ENCODE peak calls at places on chromosomes 12 and 14, in eight cellular contexts. One of them, this sample, is unnamed.

GRCh38 chr12:67424784-67425183 is 155.6 kb downstream of the CAND1 start:
- DNase-seq in Peyer's patch: peak
- DNase-seq in ovary: no peak
- DNase-seq in DND-41: no peak
- DNase-seq in nephron progenitor cell: no peak
- DNase-seq in GM12864: no peak
- DNase-seq in RWPE2: no peak
- DNase-seq in HFFc6: no peak
- DNase-seq in this sample: no peak

GRCh38 chr14:73896521-73896920 is 9.9 kb downstream of the ZNF410 start:
- DNase-seq in Peyer's patch: no peak
- DNase-seq in ovary: no peak
- DNase-seq in DND-41: no peak
- DNase-seq in nephron progenitor cell: no peak
- DNase-seq in GM12864: no peak
- DNase-seq in RWPE2: no peak
- DNase-seq in HFFc6: no peak
- DNase-seq in this sample: no peak

GRCh38 chr14:97046991-97047390 is 249.8 kb downstream of the VRK1 start:
- DNase-seq in Peyer's patch: no peak
- DNase-seq in ovary: no peak
- DNase-seq in DND-41: no peak
- DNase-seq in nephron progenitor cell: no peak
- DNase-seq in GM12864: no peak
- DNase-seq in RWPE2: no peak
- DNase-seq in HFFc6: no peak
- DNase-seq in this sample: no peak

GRCh38 chr12:123983822-123984485 is 10.9 kb downstream of the ZNF664 start:
- DNase-seq in Peyer's patch: peak
- DNase-seq in ovary: peak
- DNase-seq in DND-41: peak
- DNase-seq in nephron progenitor cell: peak
- DNase-seq in GM12864: no peak
- DNase-seq in RWPE2: no peak
- DNase-seq in HFFc6: peak
- DNase-seq in this sample: peak

GRCh38 chr12:26853303-26854027 is 20.5 kb upstream of the ITPR2 start:
- DNase-seq in Peyer's patch: peak
- DNase-seq in ovary: peak
- DNase-seq in DND-41: peak
- DNase-seq in nephron progenitor cell: peak
- DNase-seq in GM12864: peak
- DNase-seq in RWPE2: no peak
- DNase-seq in HFFc6: peak
- DNase-seq in this sample: peak

GRCh38 chr12:99983721-99984258 is 946 bp downstream of the ANKS1B start:
- DNase-seq in Peyer's patch: no peak
- DNase-seq in ovary: peak
- DNase-seq in DND-41: no peak
- DNase-seq in nephron progenitor cell: no peak
- DNase-seq in GM12864: no peak
- DNase-seq in RWPE2: no peak
- DNase-seq in HFFc6: no peak
- DNase-seq in this sample: no peak

GRCh38 chr12:117857632-117858274 is 111.0 kb downstream of the KSR2 start:
- DNase-seq in Peyer's patch: peak
- DNase-seq in ovary: no peak
- DNase-seq in DND-41: peak
- DNase-seq in nephron progenitor cell: peak
- DNase-seq in GM12864: no peak
- DNase-seq in RWPE2: no peak
- DNase-seq in HFFc6: peak
- DNase-seq in this sample: no peak

GRCh38 chr12:93322784-93323183 is 54.9 kb upstream of the NUDT4 start:
- DNase-seq in Peyer's patch: no peak
- DNase-seq in ovary: no peak
- DNase-seq in DND-41: no peak
- DNase-seq in nephron progenitor cell: no peak
- DNase-seq in GM12864: no peak
- DNase-seq in RWPE2: no peak
- DNase-seq in HFFc6: peak
- DNase-seq in this sample: no peak

GRCh38 chr14:58878740-58879139 is 241.0 kb downstream of the DACT1 start:
- DNase-seq in Peyer's patch: no peak
- DNase-seq in ovary: no peak
- DNase-seq in DND-41: no peak
- DNase-seq in nephron progenitor cell: no peak
- DNase-seq in GM12864: no peak
- DNase-seq in RWPE2: no peak
- DNase-seq in HFFc6: no peak
- DNase-seq in this sample: no peak

GRCh38 chr12:92257261-92257660 is 111.6 kb upstream of the BTG1 start:
- DNase-seq in Peyer's patch: no peak
- DNase-seq in ovary: no peak
- DNase-seq in DND-41: no peak
- DNase-seq in nephron progenitor cell: no peak
- DNase-seq in GM12864: no peak
- DNase-seq in RWPE2: no peak
- DNase-seq in HFFc6: no peak
- DNase-seq in this sample: no peak

GRCh38 chr12:52686063-52686462 is 5.9 kb upstream of the KRT1 start:
- DNase-seq in Peyer's patch: peak
- DNase-seq in ovary: no peak
- DNase-seq in DND-41: no peak
- DNase-seq in nephron progenitor cell: no peak
- DNase-seq in GM12864: no peak
- DNase-seq in RWPE2: no peak
- DNase-seq in HFFc6: no peak
- DNase-seq in this sample: no peak

GRCh38 chr14:77580477-77580876 is 36.0 kb downstream of the SPTLC2 start:
- DNase-seq in Peyer's patch: no peak
- DNase-seq in ovary: no peak
- DNase-seq in DND-41: no peak
- DNase-seq in nephron progenitor cell: no peak
- DNase-seq in GM12864: no peak
- DNase-seq in RWPE2: no peak
- DNase-seq in HFFc6: no peak
- DNase-seq in this sample: no peak

GRCh38 chr14:71311061-71311460 is 403.8 kb downstream of the PCNX1 start:
- DNase-seq in Peyer's patch: no peak
- DNase-seq in ovary: no peak
- DNase-seq in DND-41: no peak
- DNase-seq in nephron progenitor cell: no peak
- DNase-seq in GM12864: no peak
- DNase-seq in RWPE2: no peak
- DNase-seq in HFFc6: no peak
- DNase-seq in this sample: no peak

GRCh38 chr14:71314717-71315116 is 407.5 kb downstream of the PCNX1 start:
- DNase-seq in Peyer's patch: no peak
- DNase-seq in ovary: no peak
- DNase-seq in DND-41: no peak
- DNase-seq in nephron progenitor cell: no peak
- DNase-seq in GM12864: no peak
- DNase-seq in RWPE2: no peak
- DNase-seq in HFFc6: no peak
- DNase-seq in this sample: no peak

GRCh38 chr14:71308671-71309070 is 401.4 kb downstream of the PCNX1 start:
- DNase-seq in Peyer's patch: no peak
- DNase-seq in ovary: no peak
- DNase-seq in DND-41: no peak
- DNase-seq in nephron progenitor cell: no peak
- DNase-seq in GM12864: no peak
- DNase-seq in RWPE2: no peak
- DNase-seq in HFFc6: no peak
- DNase-seq in this sample: no peak

GRCh38 chr14:71304588-71305133 is 397.4 kb downstream of the PCNX1 start:
- DNase-seq in Peyer's patch: no peak
- DNase-seq in ovary: no peak
- DNase-seq in DND-41: no peak
- DNase-seq in nephron progenitor cell: no peak
- DNase-seq in GM12864: no peak
- DNase-seq in RWPE2: no peak
- DNase-seq in HFFc6: no peak
- DNase-seq in this sample: no peak

DNA sequence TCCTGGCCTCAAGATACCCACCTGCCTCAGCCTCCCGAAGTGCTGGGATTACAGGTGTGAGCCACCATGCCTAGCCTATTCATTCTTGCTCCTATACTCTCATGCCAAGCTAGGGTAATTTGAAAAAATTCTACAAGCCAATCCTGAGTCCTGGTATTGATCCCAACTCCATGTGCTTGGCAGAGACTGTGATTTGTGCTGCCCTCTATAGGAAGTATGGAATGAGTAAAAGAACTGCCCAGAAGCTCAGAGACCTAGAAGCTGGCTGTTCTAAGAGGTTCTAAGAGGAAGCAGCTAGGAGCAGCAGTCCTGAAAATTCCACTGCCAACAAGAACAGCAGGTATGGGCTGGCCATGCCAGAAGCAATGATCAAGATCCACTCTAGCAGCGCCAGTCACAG is 402.5 kb downstream of the PCNX1 start:
- DNase-seq in Peyer's patch: no peak
- DNase-seq in ovary: no peak
- DNase-seq in DND-41: no peak
- DNase-seq in nephron progenitor cell: no peak
- DNase-seq in GM12864: no peak
- DNase-seq in RWPE2: no peak
- DNase-seq in HFFc6: no peak
- DNase-seq in this sample: no peak
- TF ChIP-seq CTCF in Peyer's patch: no peak
- TF ChIP-seq CTCF in ovary: no peak
- TF ChIP-seq CTCF in DND-41: no peak
- TF ChIP-seq CTCF in nephron progenitor cell: no peak
- TF ChIP-seq CTCF in GM12864: no peak
- TF ChIP-seq CTCF in RWPE2: peak
- TF ChIP-seq CTCF in HFFc6: peak
- TF ChIP-seq CTCF in this sample: no peak

GRCh38 chr14:79542121-79542520 is 669.2 kb downstream of the DIO2 start:
- DNase-seq in Peyer's patch: no peak
- DNase-seq in ovary: no peak
- DNase-seq in DND-41: no peak
- DNase-seq in nephron progenitor cell: no peak
- DNase-seq in GM12864: no peak
- DNase-seq in RWPE2: no peak
- DNase-seq in HFFc6: no peak
- DNase-seq in this sample: no peak

GRCh38 chr14:79544671-79545070 is 666.6 kb downstream of the DIO2 start:
- DNase-seq in Peyer's patch: no peak
- DNase-seq in ovary: no peak
- DNase-seq in DND-41: no peak
- DNase-seq in nephron progenitor cell: no peak
- DNase-seq in GM12864: no peak
- DNase-seq in RWPE2: no peak
- DNase-seq in HFFc6: peak
- DNase-seq in this sample: no peak

GRCh38 chr14:79540394-79540793 is 670.9 kb downstream of the DIO2 start:
- DNase-seq in Peyer's patch: no peak
- DNase-seq in ovary: no peak
- DNase-seq in DND-41: no peak
- DNase-seq in nephron progenitor cell: no peak
- DNase-seq in GM12864: no peak
- DNase-seq in RWPE2: no peak
- DNase-seq in HFFc6: no peak
- DNase-seq in this sample: no peak

GRCh38 chr14:79543348-79543747 is 668.0 kb downstream of the DIO2 start:
- DNase-seq in Peyer's patch: no peak
- DNase-seq in ovary: no peak
- DNase-seq in DND-41: no peak
- DNase-seq in nephron progenitor cell: no peak
- DNase-seq in GM12864: no peak
- DNase-seq in RWPE2: no peak
- DNase-seq in HFFc6: no peak
- DNase-seq in this sample: no peak

GRCh38 chr14:79543966-79544365 is 667.3 kb downstream of the DIO2 start:
- DNase-seq in Peyer's patch: no peak
- DNase-seq in ovary: no peak
- DNase-seq in DND-41: no peak
- DNase-seq in nephron progenitor cell: no peak
- DNase-seq in GM12864: no peak
- DNase-seq in RWPE2: no peak
- DNase-seq in HFFc6: peak
- DNase-seq in this sample: no peak
- TF ChIP-seq CTCF in Peyer's patch: no peak
- TF ChIP-seq CTCF in ovary: no peak
- TF ChIP-seq CTCF in DND-41: peak
- TF ChIP-seq CTCF in nephron progenitor cell: peak
- TF ChIP-seq CTCF in GM12864: peak
- TF ChIP-seq CTCF in RWPE2: peak
- TF ChIP-seq CTCF in HFFc6: peak
- TF ChIP-seq CTCF in this sample: no peak

DNA sequence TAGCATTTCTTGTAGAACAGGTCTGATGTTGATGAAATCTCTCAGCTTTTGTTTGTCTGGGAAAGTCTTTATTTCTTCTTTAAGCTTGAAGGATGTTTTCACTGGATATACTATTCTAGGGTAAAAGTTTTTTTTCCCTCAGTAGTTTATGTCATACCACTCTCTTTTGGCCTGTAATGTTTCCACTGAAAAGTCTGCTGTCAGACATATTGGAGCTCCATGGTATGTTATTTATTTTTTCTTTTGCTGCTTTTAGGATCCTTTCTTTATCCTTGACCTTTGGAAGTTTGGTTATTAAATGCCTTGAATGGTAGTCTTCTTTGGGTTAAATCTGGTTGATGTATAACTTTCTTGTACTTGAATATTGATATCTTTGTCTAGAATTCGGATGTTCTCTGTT is 306.1 kb downstream of the FUT8 start:
- DNase-seq in Peyer's patch: no peak
- DNase-seq in ovary: no peak
- DNase-seq in DND-41: no peak
- DNase-seq in nephron progenitor cell: no peak
- DNase-seq in GM12864: no peak
- DNase-seq in RWPE2: no peak
- DNase-seq in HFFc6: no peak
- DNase-seq in this sample: no peak
- TF ChIP-seq CTCF in Peyer's patch: no peak
- TF ChIP-seq CTCF in ovary: no peak
- TF ChIP-seq CTCF in DND-41: no peak
- TF ChIP-seq CTCF in nephron progenitor cell: no peak
- TF ChIP-seq CTCF in GM12864: no peak
- TF ChIP-seq CTCF in RWPE2: no peak
- TF ChIP-seq CTCF in HFFc6: no peak
- TF ChIP-seq CTCF in this sample: no peak

DNA sequence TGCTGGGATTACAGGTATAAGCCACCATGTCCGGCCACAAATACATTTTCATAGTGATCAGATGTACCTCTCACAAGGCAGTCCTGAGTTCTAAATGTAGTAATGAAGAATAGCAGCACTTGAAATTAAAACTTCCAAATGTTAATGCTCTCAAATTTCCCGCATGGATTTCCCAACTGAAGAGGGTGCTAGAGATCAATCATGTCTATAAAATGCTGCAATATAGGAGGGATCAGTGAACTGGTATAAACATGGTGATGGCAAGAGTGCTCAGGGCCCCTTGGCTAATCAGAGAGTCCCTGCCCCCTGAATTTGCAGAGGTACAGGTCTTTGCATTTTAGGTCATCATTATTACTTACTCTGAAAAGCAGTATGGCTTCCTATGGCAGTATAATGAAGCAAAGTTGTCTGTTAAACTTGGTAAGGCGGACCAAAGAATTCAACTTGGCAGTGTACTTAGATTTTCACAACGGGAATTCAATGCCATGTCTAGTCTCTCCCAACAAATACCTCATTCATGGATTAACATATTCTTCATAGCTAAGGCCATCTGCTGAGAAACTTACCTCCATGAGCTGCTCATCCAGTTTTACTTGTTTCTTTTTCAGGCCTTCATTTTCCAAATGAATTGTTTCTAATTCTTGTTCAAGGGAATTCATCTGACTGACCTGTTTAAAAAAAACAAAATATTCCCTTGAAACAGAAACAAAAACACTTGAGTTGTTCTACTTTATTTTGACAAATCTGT is 67.0 kb upstream of the SAV1 start:
- DNase-seq in Peyer's patch: no peak
- DNase-seq in ovary: no peak
- DNase-seq in DND-41: no peak
- DNase-seq in nephron progenitor cell: no peak
- DNase-seq in GM12864: no peak
- DNase-seq in RWPE2: no peak
- DNase-seq in HFFc6: no peak
- DNase-seq in this sample: no peak
- TF ChIP-seq CTCF in Peyer's patch: no peak
- TF ChIP-seq CTCF in ovary: no peak
- TF ChIP-seq CTCF in DND-41: no peak
- TF ChIP-seq CTCF in nephron progenitor cell: no peak
- TF ChIP-seq CTCF in GM12864: no peak
- TF ChIP-seq CTCF in RWPE2: peak
- TF ChIP-seq CTCF in HFFc6: peak
- TF ChIP-seq CTCF in this sample: no peak